ENCODE peak calls at places on chromosome 4, in eight cellular contexts. M is amniotic stem cell; W is activated CD8-positive, alpha-beta memory T cell treated with anti-CD3 and anti-CD28 coated beads for 24 hours; L is GM06990; F is C1 segment of cervical spinal cord; D is WTC11; E is KG1; U is effector CD4-positive, alpha-beta T cell. T is an unnamed sample.

GRCh38 chr4:177499537-177499936 is 57.3 kb upstream of the AGA start:
- DNase-seq in U (no peak), E (no peak), F (no peak), W (no peak), M (no peak), L (no peak), D (no peak), T (no peak)

GRCh38 chr4:80360102-80360501 is 24.6 kb downstream of the CFAP299 start:
- DNase-seq in L (no peak), M (no peak), U (no peak), W (no peak), E (no peak), D (peak; percentile 11), F (no peak), T (no peak)

GRCh38 chr4:104446431-104446925 is 48.2 kb downstream of the CXXC4 start:
- DNase-seq in F (no peak), U (no peak), D (no peak), M (no peak), E (no peak), W (no peak), L (no peak), T (no peak)

GRCh38 chr4:169307581-169307980 is 36.8 kb upstream of the SH3RF1 start:
- DNase-seq in U (no peak), D (no peak), E (no peak), W (no peak), F (no peak), M (no peak), L (no peak), T (no peak)

GRCh38 chr4:24798036-24798610 is 2.8 kb downstream of the SOD3 start:
- DNase-seq in D (no peak), U (no peak), E (no peak), W (no peak), M (no peak), L (no peak), F (no peak), T (no peak)

GRCh38 chr4:40462326-40462725 is 127.2 kb downstream of the CHRNA9 start:
- DNase-seq in D (no peak), L (peak; percentile 37), W (no peak), F (no peak), E (no peak), M (no peak), U (no peak), T (peak; percentile 59)

GRCh38 chr4:82372502-82372873 is 1.3 kb downstream of the HNRNPD start:
- DNase-seq in E (no peak), D (peak; percentile 27), F (peak; percentile 30), U (peak; percentile 19), M (no peak), W (peak; percentile 68), L (no peak), T (peak; percentile 35)

GRCh38 chr4:148044889-148045352 is 313.0 kb downstream of the ARHGAP10 start:
- DNase-seq in U (no peak), E (no peak), M (no peak), F (no peak), D (no peak), L (no peak), W (no peak), T (peak; percentile 51)

GRCh38 chr4:136768925-136769275 is 763.4 kb downstream of the PCDH18 start:
- DNase-seq in E (no peak), L (no peak), D (no peak), W (no peak), M (no peak), F (no peak), U (no peak), T (no peak)

GRCh38 chr4:8854866-8855265 is 16.8 kb downstream of the HMX1 start:
- DNase-seq in F (no peak), E (no peak), D (no peak), U (no peak), L (no peak), W (no peak), M (no peak), T (no peak)

GRCh38 chr4:39495446-39496208 is 31.6 kb downstream of the UGDH start:
- DNase-seq in F (no peak), W (no peak), D (no peak), L (no peak), M (no peak), U (no peak), E (no peak), T (no peak)

GRCh38 chr4:153232768-153233167 is 28.5 kb downstream of the TRIM2 start:
- DNase-seq in U (no peak), W (no peak), D (peak; percentile 70), M (no peak), L (no peak), E (no peak), F (no peak), T (no peak)

GRCh38 chr4:2964077-2964471 is 703 bp downstream of the GRK4 start:
- DNase-seq in F (no peak), L (no peak), W (no peak), M (no peak), E (no peak), U (no peak), D (no peak), T (peak; percentile 38)

GRCh38 chr4:7424553-7425111 is 10.1 kb downstream of the PSAPL1 start:
- DNase-seq in L (no peak), M (no peak), D (peak; percentile 23), E (no peak), U (no peak), W (no peak), F (no peak), T (no peak)

GRCh38 chr4:88999392-88999791 is 57.6 kb downstream of the FAM13A start:
- DNase-seq in W (no peak), D (no peak), U (no peak), E (no peak), L (no peak), M (no peak), F (no peak), T (no peak)

GRCh38 chr4:75849459-75849858 is 52.8 kb downstream of the PPEF2 start:
- DNase-seq in L (no peak), W (no peak), F (no peak), M (no peak), U (no peak), E (no peak), D (peak; percentile 25), T (no peak)

GRCh38 chr4:94516999-94517398 is 65.3 kb downstream of the PDLIM5 start:
- DNase-seq in M (no peak), L (no peak), D (no peak), F (no peak), E (no peak), W (no peak), U (no peak), T (no peak)

GRCh38 chr4:127965803-127966175 is 583 bp downstream of the ABHD18 start:
- DNase-seq in D (peak; percentile 58), W (peak; percentile 86), L (peak; percentile 87), M (peak; percentile 3), E (no peak), F (peak; percentile 46), U (peak; percentile 61), T (peak; percentile 72)

GRCh38 chr4:2402453-2402852 is 16.0 kb downstream of the ZFYVE28 start:
- DNase-seq in E (no peak), M (no peak), L (no peak), F (no peak), D (no peak), U (no peak), W (no peak), T (no peak)

GRCh38 chr4:11904117-11904535 is 475.4 kb upstream of the HS3ST1 start:
- DNase-seq in E (no peak), M (no peak), W (no peak), U (no peak), F (no peak), L (no peak), D (no peak), T (no peak)

GRCh38 chr4:85520765-85521749 is 46.1 kb downstream of the ARHGAP24 start:
- DNase-seq in W (no peak), L (no peak), D (no peak), M (no peak), E (no peak), U (no peak), F (no peak), T (no peak)

GRCh38 chr4:54440394-54441223 is 211.5 kb downstream of the PDGFRA start:
- DNase-seq in D (peak; percentile 22), M (peak; percentile 31), W (no peak), U (no peak), L (no peak), F (no peak), E (no peak), T (peak; percentile 17)

GRCh38 chr4:1342003-1342402 is 5.0 kb upstream of the UVSSA start:
- DNase-seq in U (no peak), L (no peak), E (no peak), W (no peak), F (no peak), M (no peak), D (no peak), T (no peak)

GRCh38 chr4:5381981-5382441 is 326.3 kb downstream of the EVC2 start:
- DNase-seq in F (no peak), U (no peak), M (peak; percentile 62), L (no peak), E (no peak), W (no peak), D (no peak), T (no peak)